ENCODE peak calls at places on chromosomes 16 and 17, in five cellular contexts. T is small intestine, V is MM.1S, U is HEK293T, J is progenitor cell of endocrine pancreas. Y is an unnamed sample.

GRCh38 chr16:56047307-56048234 is 143.7 kb upstream of the GNAO1 start:
- DNase-seq in V (no peak), T (no peak), U (no peak), J (no peak), Y (no peak)

GRCh38 chr16:11781773-11782172 is 15.3 kb downstream of the ZC3H7A start:
- DNase-seq in J (no peak), U (no peak), T (no peak), V (no peak), Y (no peak)

GRCh38 chr17:57293077-57293476 is 36.8 kb downstream of the MSI2 start:
- DNase-seq in U (no peak), V (no peak), T (no peak), J (no peak), Y (no peak)

GRCh38 chr16:69839798-69840409 is 77.8 kb downstream of the WWP2 start:
- DNase-seq in T (peak), J (no peak), U (no peak), V (no peak), Y (no peak)

GRCh38 chr16:55488306-55488705 is 9.3 kb downstream of the MMP2 start:
- DNase-seq in T (no peak), J (no peak), V (no peak), U (no peak), Y (no peak)

GRCh38 chr16:66844342-66845079 is at the start of gene CA7:
- DNase-seq in T (no peak), V (no peak), U (no peak), J (no peak), Y (no peak)

GRCh38 chr17:2566056-2566455 is 27.4 kb upstream of the PAFAH1B1 start:
- DNase-seq in J (no peak), T (no peak), V (no peak), U (no peak), Y (no peak)

GRCh38 chr16:46573008-46573833 is 48.0 kb downstream of the SHCBP1 start:
- DNase-seq in U (no peak), T (no peak), J (no peak), V (no peak), Y (peak)

GRCh38 chr17:13864551-13864950 is 204.8 kb upstream of the COX10 start:
- DNase-seq in U (no peak), J (no peak), V (no peak), T (no peak), Y (peak)

GRCh38 chr17:48456584-48456983 is 26.6 kb upstream of the SKAP1 start:
- DNase-seq in U (no peak), V (peak), T (peak), J (no peak), Y (no peak)

GRCh38 chr16:57797526-57798266 is 4.6 kb downstream of the KIFC3 start:
- DNase-seq in V (peak), T (peak), J (peak), U (no peak), Y (no peak)

GRCh38 chr17:77212081-77212832 is 71.5 kb downstream of the SEC14L1 start:
- DNase-seq in T (no peak), V (peak), U (no peak), J (no peak), Y (no peak)

GRCh38 chr17:63780928-63781327 is 7.0 kb downstream of the DDX42 start:
- DNase-seq in T (no peak), J (no peak), V (no peak), U (no peak), Y (no peak)

GRCh38 chr16:83779881-83780280 is 27.9 kb upstream of the HSBP1 start:
- DNase-seq in T (no peak), J (no peak), V (no peak), U (no peak), Y (peak)

GRCh38 chr16:11285842-11286241 is 4.7 kb upstream of the PRM1 start:
- DNase-seq in J (no peak), V (no peak), T (no peak), U (no peak), Y (no peak)